ENCODE peak calls at places on chromosomes 16 and 17, in seven cellular contexts. K is ACHN; Q is H7; X is breast epithelium; Y is stimulated activated CD4-positive, alpha-beta T cell treated with anti-CD3 and anti-CD28 coated beads, Interleukin-2, amount 100 ng/mL, for 48 hours; G is Right ventricle myocardium superior; C is psoas muscle. D is an unnamed sample.

GRCh38 chr16:3486506-3487215 is 8.6 kb downstream of the C16orf90 start:
- DNase-seq in Q (no peak), Y (no peak), K (no peak), C (no peak), X (no peak), G (peak), D (no peak)

GRCh38 chr16:9311303-9311954 is 220.0 kb downstream of the HAPSTR1 start:
- DNase-seq in X (no peak), C (no peak), Y (no peak), K (no peak), Q (peak), G (no peak), D (peak)

GRCh38 chr17:13415877-13416416 is 185.8 kb downstream of the HS3ST3A1 start:
- DNase-seq in X (no peak), C (no peak), Y (no peak), Q (no peak), G (peak), K (peak), D (peak)

GRCh38 chr17:75843577-75844529 is at the start of gene UNC13D:
- DNase-seq in G (peak), Q (peak), C (peak), X (no peak), Y (no peak), K (no peak), D (no peak)

GRCh38 chr16:17590711-17591654 is 120.2 kb upstream of the XYLT1 start:
- DNase-seq in Y (peak), K (no peak), G (no peak), Q (no peak), X (no peak), C (no peak), D (no peak)

GRCh38 chr17:61188081-61188480 is 211.6 kb upstream of the TBX2 start:
- DNase-seq in G (no peak), C (no peak), Y (no peak), Q (no peak), K (no peak), X (no peak), D (no peak)

GRCh38 chr17:73091770-73092517 is 544 bp downstream of the SLC39A11 start:
- DNase-seq in Q (no peak), K (peak), Y (peak), C (no peak), X (peak), G (peak), D (peak)

GRCh38 chr17:4590981-4591453 is 6.7 kb downstream of the SMTNL2 start:
- DNase-seq in G (peak), Q (peak), Y (no peak), K (no peak), C (no peak), X (no peak), D (no peak)

GRCh38 chr16:70573451-70574121 is 50.0 kb downstream of the SF3B3 start:
- DNase-seq in Y (no peak), C (no peak), X (no peak), K (no peak), Q (no peak), G (peak), D (no peak)

GRCh38 chr17:18185832-18186231 is 2.2 kb downstream of the ALKBH5 start:
- DNase-seq in G (no peak), K (no peak), Q (no peak), Y (no peak), X (no peak), C (no peak), D (no peak)

GRCh38 chr17:28711723-28712036 is at the start of gene PROCA1:
- DNase-seq in K (no peak), Q (peak), Y (no peak), C (no peak), X (no peak), G (no peak), D (no peak)

GRCh38 chr17:173064-173911 is 8.2 kb downstream of the DOC2B start:
- DNase-seq in Y (no peak), X (no peak), G (no peak), K (no peak), Q (no peak), C (no peak), D (no peak)

GRCh38 chr17:38851434-38851833 is 2.1 kb downstream of the RPL23 start:
- DNase-seq in Y (no peak), K (no peak), G (no peak), X (no peak), C (no peak), Q (no peak), D (no peak)

GRCh38 chr16:81645303-81645702 is 133.8 kb upstream of the PLCG2 start:
- DNase-seq in C (no peak), Y (no peak), G (peak), Q (peak), K (peak), X (peak), D (peak)

GRCh38 chr16:52496051-52496876 is 50.7 kb downstream of the TOX3 start:
- DNase-seq in Y (no peak), Q (no peak), C (no peak), K (no peak), G (no peak), X (no peak), D (no peak)